ENCODE peak calls at places on chromosomes 13 and 19, in nine cellular contexts. G is CD8-positive, alpha-beta T cell; S is lower leg skin; J is GM06990; C is AG04450; Z is fibroblast of lung; E is HL-60; K is pancreas; D is ovary. R is an unnamed sample.

GRCh38 chr19:35140207-35140897 is 1.7 kb downstream of the FXYD1 start:
- DNase-seq in K (peak), E (no peak), G (no peak), J (no peak), Z (no peak), C (no peak), D (peak), S (no peak), R (no peak)

GRCh38 chr13:97339019-97339988 is 94.7 kb upstream of the RAP2A start:
- DNase-seq in S (no peak), J (no peak), K (peak), D (peak), E (no peak), C (peak), G (no peak), Z (peak), R (no peak)

GRCh38 chr19:5028229-5028886 is 59.4 kb downstream of the KDM4B start:
- DNase-seq in E (no peak), K (no peak), G (no peak), Z (no peak), J (no peak), C (no peak), D (no peak), S (no peak), R (no peak)

GRCh38 chr13:64869539-64869938 is 2360.6 kb downstream of the PCDH9 start:
- DNase-seq in C (no peak), S (no peak), D (no peak), K (no peak), Z (no peak), J (no peak), E (no peak), G (no peak), R (no peak)

GRCh38 chr13:27810009-27810408 is 17.7 kb downstream of the GSX1 start:
- DNase-seq in C (no peak), E (no peak), S (no peak), K (no peak), G (no peak), J (no peak), D (no peak), Z (no peak), R (no peak)

GRCh38 chr13:110197041-110197440 is 109.9 kb downstream of the COL4A1 start:
- DNase-seq in G (no peak), E (no peak), S (no peak), K (no peak), J (no peak), C (no peak), D (no peak), Z (peak), R (no peak)

GRCh38 chr19:54298357-54299125 is 14.4 kb downstream of the LILRA5 start:
- DNase-seq in E (peak), Z (no peak), K (no peak), D (no peak), G (no peak), S (no peak), C (no peak), J (no peak), R (no peak)

GRCh38 chr13:59633290-59633689 is 530.4 kb downstream of the DIAPH3 start:
- DNase-seq in G (no peak), S (no peak), K (no peak), E (no peak), D (no peak), Z (no peak), C (no peak), J (no peak), R (no peak)

GRCh38 chr19:30403583-30403982 is 31.4 kb downstream of the ZNF536 start:
- DNase-seq in C (no peak), J (no peak), D (no peak), E (no peak), S (no peak), Z (no peak), G (no peak), K (no peak), R (no peak)

GRCh38 chr13:42474954-42475353 is 99.0 kb upstream of the TNFSF11 start:
- DNase-seq in C (peak), G (no peak), S (no peak), Z (peak), K (no peak), E (no peak), J (no peak), D (no peak), R (no peak)

GRCh38 chr13:71621152-71622124 is 245.6 kb downstream of the DACH1 start:
- DNase-seq in J (no peak), G (no peak), D (no peak), E (no peak), C (no peak), Z (no peak), S (no peak), K (no peak), R (no peak)

GRCh38 chr19:18496167-18496979 is 25.5 kb downstream of the ELL start:
- DNase-seq in C (no peak), S (no peak), G (peak), E (peak), Z (no peak), K (peak), D (no peak), J (no peak), R (peak)

GRCh38 chr19:7689165-7689564 is 8.5 kb downstream of the TRAPPC5 start:
- DNase-seq in Z (no peak), E (no peak), D (no peak), S (no peak), C (no peak), J (no peak), G (no peak), K (no peak), R (no peak)

GRCh38 chr19:47658431-47659383 is 49.8 kb downstream of the BICRA start:
- DNase-seq in S (no peak), J (no peak), K (no peak), G (no peak), E (no peak), C (no peak), D (no peak), Z (no peak), R (no peak)

GRCh38 chr13:67147257-67148218 is 82.6 kb downstream of the PCDH9 start:
- DNase-seq in C (peak), G (no peak), Z (peak), S (no peak), E (no peak), D (no peak), J (no peak), K (no peak), R (no peak)

GRCh38 chr13:109425821-109426689 is 360.3 kb downstream of the IRS2 start:
- DNase-seq in J (no peak), D (no peak), Z (no peak), K (no peak), S (no peak), G (no peak), E (no peak), C (no peak), R (no peak)

GRCh38 chr19:42628411-42629135 is 33.8 kb upstream of the CEACAM8 start:
- DNase-seq in J (no peak), Z (no peak), S (no peak), C (no peak), G (no peak), K (no peak), E (no peak), D (no peak), R (no peak)

GRCh38 chr13:80618777-80619176 is 277.9 kb upstream of the SPRY2 start:
- DNase-seq in Z (no peak), C (no peak), S (no peak), E (no peak), K (no peak), G (no peak), J (no peak), D (no peak), R (no peak)

GRCh38 chr13:31038834-31039552 is 106.5 kb downstream of the TEX26 start:
- DNase-seq in D (no peak), G (no peak), J (peak), K (no peak), S (no peak), E (peak), Z (peak), C (no peak), R (no peak)

GRCh38 chr13:79900356-79900755 is 419.4 kb downstream of the NDFIP2 start:
- DNase-seq in C (no peak), Z (no peak), K (no peak), G (no peak), S (no peak), D (no peak), E (no peak), J (no peak), R (no peak)

GRCh38 chr19:28130066-28130511 is 1082.9 kb downstream of the UQCRFS1 start:
- DNase-seq in K (no peak), D (no peak), J (no peak), Z (no peak), S (no peak), E (no peak), C (no peak), G (no peak), R (no peak)

GRCh38 chr13:93963266-93964131 is 516.0 kb downstream of the DCT start:
- DNase-seq in K (no peak), D (no peak), S (no peak), E (no peak), G (no peak), C (no peak), J (no peak), Z (peak), R (no peak)

GRCh38 chr13:81395368-81395767 is 1054.4 kb upstream of the SPRY2 start:
- DNase-seq in C (no peak), S (peak), Z (no peak), E (no peak), K (no peak), D (no peak), G (no peak), J (no peak), R (no peak)

DNA sequence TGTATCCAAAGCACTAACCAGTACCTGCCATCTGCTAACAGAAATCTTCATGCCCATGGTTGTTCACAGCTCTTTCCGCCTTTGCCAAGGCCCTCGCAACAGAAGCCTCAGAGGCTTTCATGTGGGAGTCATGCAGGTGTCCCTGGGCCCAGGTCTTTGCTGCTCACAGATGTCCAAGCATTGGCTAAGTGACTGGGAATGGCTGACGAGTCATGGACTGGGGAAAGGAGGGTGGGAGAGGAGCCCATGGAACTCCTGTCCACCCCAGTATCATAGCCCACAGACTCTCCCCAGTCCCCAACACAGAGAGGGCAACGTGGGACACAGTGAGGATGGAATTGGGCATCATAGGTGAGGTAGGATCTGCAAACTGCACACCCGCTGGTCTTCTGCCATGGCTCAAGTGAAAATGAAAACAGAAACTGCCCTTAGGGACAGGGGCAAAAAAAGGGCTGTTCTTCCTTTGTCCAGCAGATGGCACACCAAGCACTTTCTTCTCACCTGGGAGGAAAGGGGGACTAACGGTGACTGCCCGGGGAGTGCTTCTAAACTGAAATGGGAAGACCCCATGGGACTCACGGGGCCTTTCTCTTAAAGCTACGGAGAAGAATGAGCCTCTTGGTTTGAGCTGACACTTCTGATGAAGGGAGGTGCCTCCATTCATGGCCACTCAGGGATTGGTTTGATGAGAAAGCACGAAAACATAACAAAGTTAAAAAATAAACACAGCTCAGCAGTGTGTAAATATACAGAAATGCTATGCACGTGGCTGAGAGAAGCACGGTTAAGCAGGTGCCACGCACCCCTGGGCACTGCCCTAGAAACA is 11.1 kb upstream of the DHRS12 start:
- DNase-seq in K (peak), D (peak), G (peak), J (peak), Z (peak), S (no peak), C (no peak), E (peak), R (no peak)
- TF ChIP-seq CTCF in K (peak), D (peak), G (peak), J (peak), Z (peak), S (peak), C (peak), E (peak), R (peak)

DNA sequence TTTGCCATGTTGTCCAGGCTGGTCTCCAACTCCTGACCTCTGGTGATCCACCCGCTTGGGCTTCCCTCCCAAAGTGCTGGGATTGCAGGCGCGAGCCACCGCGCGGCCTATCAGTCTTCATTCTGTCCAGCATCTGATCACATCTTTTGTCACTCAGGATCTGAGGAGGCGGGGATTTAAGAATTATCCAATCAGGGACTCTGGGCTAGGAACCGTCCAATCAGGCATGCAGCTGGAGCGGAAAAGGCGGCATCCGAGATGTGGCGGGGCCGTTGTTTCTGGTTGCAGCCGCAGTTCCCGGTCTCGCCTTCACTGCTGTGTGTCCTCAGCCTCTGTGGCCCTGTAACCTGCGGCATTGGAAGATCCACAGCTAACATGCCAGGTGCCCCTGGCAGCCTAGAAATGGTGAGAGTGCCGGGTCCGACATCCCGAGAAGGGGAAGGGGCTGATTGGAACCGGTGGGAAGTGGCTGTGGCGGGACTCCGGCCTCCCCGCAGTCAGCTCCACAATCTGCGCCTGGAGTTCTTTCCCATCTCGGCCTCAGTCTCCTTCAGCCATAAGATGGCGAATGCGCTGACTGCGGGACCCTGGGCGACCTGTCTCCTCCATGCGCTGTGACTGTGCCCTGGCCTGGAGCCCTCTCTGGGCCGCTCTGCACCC is at the start of gene ZNF729:
- DNase-seq in J (no peak), S (no peak), C (no peak), K (no peak), G (no peak), Z (no peak), D (no peak), E (no peak), R (no peak)
- H3K4me3 ChIP-seq in J (no peak), S (no peak), C (no peak), K (no peak), G (no peak), Z (no peak), D (no peak), E (no peak), R (no peak)

GRCh38 chr13:73945371-73945770 is 188.8 kb downstream of the KLF12 start:
- DNase-seq in E (no peak), D (no peak), S (no peak), C (no peak), G (no peak), K (no peak), J (no peak), Z (peak), R (no peak)
- TF ChIP-seq CTCF in E (no peak), D (no peak), S (no peak), C (no peak), G (no peak), K (no peak), J (no peak), Z (no peak), R (no peak)

DNA sequence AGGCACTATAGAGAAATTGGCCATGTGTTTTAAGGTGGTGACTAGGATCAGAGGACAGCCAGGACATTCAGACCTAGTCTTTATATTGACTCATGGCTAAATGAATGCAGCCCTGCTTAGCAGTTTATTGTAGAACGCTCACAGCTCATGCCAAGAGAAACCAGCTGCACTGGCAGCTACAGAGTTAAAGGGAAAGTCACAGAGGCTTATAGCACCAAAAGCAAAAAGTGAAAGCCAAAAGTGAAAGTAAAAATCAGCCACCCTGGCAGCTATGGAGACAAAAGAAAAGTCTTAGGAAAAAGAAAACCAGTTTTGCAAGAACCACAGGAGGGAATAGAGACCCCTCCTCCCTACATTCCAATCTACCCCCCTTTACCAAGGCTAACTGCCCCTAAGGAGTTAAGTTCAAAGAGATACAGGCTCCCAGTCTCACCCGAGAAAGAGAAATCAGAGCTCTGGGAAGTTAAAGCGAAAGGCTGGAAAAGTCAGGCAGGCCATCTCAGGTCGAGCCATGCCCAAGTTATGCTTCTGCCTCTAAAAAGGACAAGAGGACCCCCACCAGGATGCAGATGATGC is 99.0 kb downstream of the ZNF429 start:
- DNase-seq in D (no peak), J (no peak), S (no peak), G (no peak), E (no peak), C (no peak), K (no peak), Z (peak), R (peak)
- H3K4me3 ChIP-seq in D (peak), J (peak), S (peak), G (peak), E (peak), C (peak), K (peak), Z (peak), R (peak)

DNA sequence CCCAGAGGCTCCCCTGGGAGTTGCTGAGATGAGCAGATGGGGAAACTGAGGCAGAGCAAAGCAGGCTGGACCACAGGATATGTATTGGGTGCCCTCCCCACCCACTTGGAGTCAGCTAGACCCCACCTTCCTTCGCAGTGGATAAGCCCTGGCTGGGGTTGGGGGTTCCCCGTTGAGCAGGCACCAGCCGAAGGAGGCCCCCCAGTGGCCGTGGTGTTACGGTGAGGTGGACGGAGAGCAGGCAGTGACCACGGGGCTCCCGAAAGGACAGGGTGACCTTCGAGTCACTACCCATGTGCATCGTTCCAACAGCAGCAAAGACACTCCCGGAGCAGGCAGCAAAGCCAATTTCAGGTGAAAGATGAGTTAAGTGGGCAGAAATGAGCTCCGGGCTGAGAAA is 62.4 kb upstream of the ADGRE5 start:
- DNase-seq in C (no peak), E (no peak), D (no peak), J (no peak), K (no peak), Z (no peak), G (no peak), S (no peak), R (no peak)
- TF ChIP-seq CTCF in C (peak), E (no peak), D (no peak), J (peak), K (no peak), Z (peak), G (no peak), S (no peak), R (no peak)

DNA sequence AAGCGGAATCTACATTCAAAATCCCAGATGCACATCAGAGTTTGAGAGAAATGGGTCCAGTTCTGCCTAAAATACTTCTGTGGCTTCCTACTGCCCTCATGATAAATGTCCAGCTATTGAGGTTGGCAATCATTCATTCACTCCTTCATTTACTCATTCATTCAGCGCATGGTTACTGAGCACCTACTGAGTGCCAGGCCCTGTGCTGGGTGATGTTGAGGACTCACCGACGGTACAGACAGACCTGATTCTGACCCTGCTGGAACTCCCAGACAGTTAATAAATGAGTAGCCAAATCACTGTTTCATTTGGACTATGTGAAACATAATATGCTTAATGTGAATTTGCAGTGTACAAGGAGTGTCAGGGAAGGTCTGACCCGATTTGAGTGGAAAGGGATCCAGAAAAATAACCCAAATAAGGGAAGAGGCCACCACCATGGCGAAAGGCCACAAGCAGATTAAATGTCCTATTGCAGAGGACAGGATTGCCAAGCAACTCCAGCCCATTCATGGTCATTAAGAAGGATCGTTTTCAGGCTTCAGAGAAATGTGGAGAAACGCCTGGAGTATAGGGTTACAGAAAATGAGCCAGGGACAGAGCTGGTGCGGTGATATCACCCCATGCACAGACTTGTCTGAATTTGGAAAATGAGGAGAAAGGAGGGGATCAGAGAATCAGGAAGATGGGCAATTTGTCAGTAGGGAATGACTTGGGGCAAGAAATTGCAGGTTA is 20.5 kb downstream of the DYRK1B start:
- DNase-seq in C (no peak), D (no peak), S (no peak), K (no peak), Z (no peak), E (no peak), J (no peak), G (no peak), R (no peak)
- H3K4me3 ChIP-seq in C (no peak), D (no peak), S (no peak), K (no peak), Z (no peak), E (no peak), J (no peak), G (no peak), R (no peak)

GRCh38 chr19:11964496-11964857 is 363 bp upstream of the ZNF763 start:
- DNase-seq in C (no peak), G (no peak), K (peak), D (peak), Z (no peak), J (no peak), E (no peak), S (no peak), R (no peak)
- TF ChIP-seq CTCF in C (peak), G (no peak), K (no peak), D (peak), Z (peak), J (peak), E (no peak), S (no peak), R (no peak)

GRCh38 chr13:65881561-65882155 is 1348.5 kb downstream of the PCDH9 start:
- DNase-seq in J (no peak), D (no peak), C (no peak), E (no peak), K (no peak), Z (no peak), S (no peak), G (no peak), R (no peak)
- H3K4me3 ChIP-seq in J (no peak), D (no peak), C (no peak), E (no peak), K (no peak), Z (no peak), S (no peak), G (no peak), R (no peak)

GRCh38 chr19:12779162-12779993 is 4.0 kb upstream of the HOOK2 start:
- DNase-seq in D (peak), J (peak), E (no peak), Z (peak), S (no peak), K (peak), G (no peak), C (no peak), R (no peak)
- TF ChIP-seq CTCF in D (no peak), J (peak), E (no peak), Z (no peak), S (no peak), K (no peak), G (no peak), C (no peak), R (no peak)